ENCODE peak calls at places on chromosome 1, in nine cellular contexts. X, D, L, Q, G, N, V, Y and H are unnamed samples.

GRCh38 chr1:155073377-155074272 is 5.0 kb upstream of the EFNA3 start:
- DNase-seq in X (no peak), D (no peak), L (no peak), Q (no peak), G (no peak), N (no peak), V (no peak), Y (no peak), H (no peak)

GRCh38 chr1:14138627-14139026 is 438.6 kb downstream of the PRDM2 start:
- DNase-seq in X (no peak), D (no peak), L (no peak), Q (no peak), G (no peak), N (no peak), V (no peak), Y (no peak), H (no peak)

GRCh38 chr1:206809504-206810084 is 37.3 kb upstream of the IL10 start:
- DNase-seq in X (no peak), D (no peak), L (peak; percentile 23), Q (no peak), G (no peak), N (peak; percentile 37), V (no peak), Y (no peak), H (peak; percentile 10)

GRCh38 chr1:6686294-6686693 is 15.3 kb downstream of the DNAJC11 start:
- DNase-seq in X (no peak), D (no peak), L (no peak), Q (no peak), G (no peak), N (no peak), V (no peak), Y (no peak), H (no peak)

GRCh38 chr1:175206687-175207086 is 14.1 kb upstream of the KIAA0040 start:
- DNase-seq in X (no peak), D (no peak), L (no peak), Q (no peak), G (no peak), N (no peak), V (no peak), Y (no peak), H (peak; percentile 54)

GRCh38 chr1:207831517-207832327 is 79.2 kb downstream of the CD34 start:
- DNase-seq in X (no peak), D (peak; percentile 78), L (no peak), Q (no peak), G (no peak), N (no peak), V (no peak), Y (no peak), H (no peak)

GRCh38 chr1:11365744-11366387 is 92.9 kb downstream of the UBIAD1 start:
- DNase-seq in X (no peak), D (no peak), L (no peak), Q (no peak), G (no peak), N (no peak), V (no peak), Y (no peak), H (no peak)

GRCh38 chr1:242554577-242554976 is 30.1 kb upstream of the PLD5 start:
- DNase-seq in X (no peak), D (no peak), L (no peak), Q (no peak), G (no peak), N (no peak), V (no peak), Y (no peak), H (no peak)

GRCh38 chr1:39387452-39387851 is 104.0 kb upstream of the BMP8A start:
- DNase-seq in X (no peak), D (no peak), L (peak; percentile 83), Q (peak; percentile 77), G (no peak), N (peak; percentile 85), V (no peak), Y (peak; percentile 81), H (no peak)

GRCh38 chr1:167617100-167617949 is 12.7 kb upstream of the RCSD1 start:
- DNase-seq in X (no peak), D (no peak), L (no peak), Q (no peak), G (no peak), N (peak; percentile 16), V (no peak), Y (no peak), H (no peak)

GRCh38 chr1:154840557-154841176 is 29.4 kb downstream of the KCNN3 start:
- DNase-seq in X (no peak), D (no peak), L (no peak), Q (no peak), G (no peak), N (no peak), V (no peak), Y (no peak), H (no peak)

GRCh38 chr1:233113009-233113712 is 162.8 kb downstream of the NTPCR start:
- DNase-seq in X (no peak), D (peak; percentile 15), L (peak; percentile 94), Q (peak; percentile 100), G (peak; percentile 57), N (peak; percentile 99), V (peak; percentile 92), Y (peak; percentile 98), H (no peak)

GRCh38 chr1:44679468-44679867 is 5.0 kb downstream of the ARMH1 start:
- DNase-seq in X (no peak), D (no peak), L (no peak), Q (no peak), G (no peak), N (no peak), V (no peak), Y (no peak), H (no peak)

GRCh38 chr1:3349161-3349967 is 105.1 kb upstream of the ARHGEF16 start:
- DNase-seq in X (no peak), D (no peak), L (no peak), Q (no peak), G (no peak), N (peak; percentile 20), V (peak; percentile 70), Y (no peak), H (no peak)
- TF ChIP-seq CTCF in X (no peak), D (no peak), L (peak; percentile 24), Q (peak; percentile 28), G (peak; percentile 31), N (peak; percentile 49), V (no peak), Y (peak; percentile 29), H (no peak)

DNA sequence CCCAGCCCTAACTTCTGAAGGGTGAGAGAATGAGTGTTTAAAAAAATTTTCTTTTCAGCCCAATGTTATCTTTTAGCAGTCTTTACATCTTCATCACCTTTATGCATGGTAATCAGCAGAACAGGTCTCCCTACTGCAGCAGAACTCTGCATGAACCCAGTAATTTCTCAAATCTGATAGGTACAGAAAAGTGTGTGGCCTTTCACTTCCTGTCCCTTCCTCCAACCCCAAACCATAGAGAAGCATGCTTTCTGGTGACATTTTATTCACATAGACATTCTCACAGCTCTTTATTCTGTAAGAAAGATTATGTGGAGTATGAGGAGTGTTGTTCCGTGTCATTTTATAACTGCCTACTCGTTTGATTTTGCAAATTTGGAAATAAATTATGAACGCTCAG is 68.6 kb downstream of the RPAP2 start:
- DNase-seq in X (no peak), D (no peak), L (no peak), Q (no peak), G (no peak), N (no peak), V (no peak), Y (no peak), H (no peak)
- TF ChIP-seq CTCF in X (no peak), D (no peak), L (no peak), Q (no peak), G (no peak), N (no peak), V (no peak), Y (no peak), H (no peak)

GRCh38 chr1:53825306-53825705 is 12.8 kb downstream of the NDC1 start:
- DNase-seq in X (no peak), D (no peak), L (no peak), Q (no peak), G (no peak), N (no peak), V (no peak), Y (no peak), H (no peak)

GRCh38 chr1:53821380-53821779 is 16.7 kb downstream of the NDC1 start:
- DNase-seq in X (no peak), D (no peak), L (no peak), Q (no peak), G (no peak), N (no peak), V (no peak), Y (no peak), H (no peak)

GRCh38 chr1:53822931-53823330 is 15.2 kb downstream of the NDC1 start:
- DNase-seq in X (no peak), D (no peak), L (no peak), Q (no peak), G (no peak), N (no peak), V (no peak), Y (no peak), H (peak; percentile 70)

DNA sequence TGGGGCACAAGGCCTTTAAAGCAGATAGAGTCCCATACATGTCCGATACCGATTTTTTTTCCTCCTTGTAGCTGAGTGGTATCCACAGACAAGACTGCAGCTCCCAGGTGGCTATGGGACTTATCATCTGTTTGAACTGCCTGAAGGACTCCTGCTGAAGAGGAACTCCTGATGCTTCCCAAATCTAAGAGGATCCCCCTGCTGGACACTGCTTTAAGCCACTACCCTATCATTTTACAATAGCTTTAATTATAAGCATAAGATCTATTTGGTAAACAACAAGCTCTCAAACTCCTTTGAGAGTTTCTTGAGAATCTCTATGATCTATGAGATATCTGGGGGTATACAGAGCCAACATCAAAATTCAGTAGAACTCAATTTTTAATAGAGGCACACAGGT is 11.7 kb downstream of the NDC1 start:
- DNase-seq in X (no peak), D (no peak), L (no peak), Q (peak; percentile 16), G (no peak), N (peak; percentile 17), V (no peak), Y (no peak), H (no peak)
- TF ChIP-seq CTCF in X (no peak), D (no peak), L (no peak), Q (peak; percentile 50), G (no peak), N (peak; percentile 39), V (no peak), Y (peak; percentile 50), H (peak; percentile 24)

DNA sequence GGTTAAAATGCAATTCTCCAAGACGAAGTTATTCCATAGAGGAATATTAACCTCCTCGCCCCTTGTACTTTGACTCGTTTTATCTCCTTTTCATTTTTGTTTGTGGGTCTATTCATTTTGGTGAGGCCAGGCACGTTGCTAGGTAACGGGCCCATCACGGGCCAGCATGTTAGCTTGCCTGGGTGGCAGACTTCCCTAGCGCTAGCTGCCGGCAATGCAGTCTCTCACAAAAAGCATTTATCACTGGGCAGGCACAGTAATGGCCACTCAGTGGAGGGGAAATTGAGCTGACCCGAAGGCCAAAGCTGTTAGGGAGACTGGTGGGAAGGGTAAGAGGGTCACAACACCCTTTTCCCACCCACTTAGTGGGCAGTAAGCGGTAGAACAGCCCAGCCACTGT is 234.4 kb upstream of the FOXD3 start:
- DNase-seq in X (peak; percentile 74), D (no peak), L (no peak), Q (no peak), G (no peak), N (peak; percentile 22), V (no peak), Y (no peak), H (no peak)
- TF ChIP-seq CTCF in X (no peak), D (no peak), L (no peak), Q (no peak), G (no peak), N (peak; percentile 17), V (no peak), Y (peak; percentile 20), H (no peak)

GRCh38 chr1:198157847-198158765 is 1.3 kb downstream of the NEK7 start:
- DNase-seq in X (no peak), D (peak; percentile 12), L (no peak), Q (no peak), G (no peak), N (no peak), V (no peak), Y (no peak), H (no peak)
- TF ChIP-seq CTCF in X (no peak), D (no peak), L (no peak), Q (no peak), G (no peak), N (no peak), V (no peak), Y (no peak), H (no peak)